ENCODE peak calls at places on chromosomes 7 and 10, in ten cellular contexts. One of them, this sample, is unnamed.
A peak's percentile ranks its signal among the peaks of the same experiment; 100 is the strongest.

GRCh38 chr10:119139464-119140067 is 25.9 kb downstream of the SFXN4 start:
- DNase-seq in right atrium auricular region: no peak
- DNase-seq in fibroblast of pulmonary artery: peak; percentile 35
- DNase-seq in ovary: peak; percentile 42
- DNase-seq in fibroblast of lung: peak; percentile 28
- DNase-seq in upper lobe of left lung: no peak
- DNase-seq in GM12864: no peak
- DNase-seq in cardiac fibroblast: peak; percentile 32
- DNase-seq in IMR-90: peak; percentile 35
- DNase-seq in choroid plexus epithelial cell: peak; percentile 50
- DNase-seq in this sample: no peak

GRCh38 chr7:42693722-42694121 is 218.1 kb downstream of the C7orf25 start:
- DNase-seq in right atrium auricular region: no peak
- DNase-seq in fibroblast of pulmonary artery: no peak
- DNase-seq in ovary: no peak
- DNase-seq in fibroblast of lung: no peak
- DNase-seq in upper lobe of left lung: peak; percentile 6
- DNase-seq in GM12864: no peak
- DNase-seq in cardiac fibroblast: no peak
- DNase-seq in IMR-90: no peak
- DNase-seq in choroid plexus epithelial cell: no peak
- DNase-seq in this sample: no peak

GRCh38 chr7:141354251-141354650 is 197.0 kb upstream of the AGK start:
- DNase-seq in right atrium auricular region: no peak
- DNase-seq in fibroblast of pulmonary artery: peak; percentile 67
- DNase-seq in ovary: no peak
- DNase-seq in fibroblast of lung: peak; percentile 76
- DNase-seq in upper lobe of left lung: no peak
- DNase-seq in GM12864: no peak
- DNase-seq in cardiac fibroblast: peak; percentile 73
- DNase-seq in IMR-90: peak; percentile 8
- DNase-seq in choroid plexus epithelial cell: peak; percentile 72
- DNase-seq in this sample: no peak

GRCh38 chr10:5563991-5564536 is 39.3 kb downstream of the CALML3 start:
- DNase-seq in right atrium auricular region: no peak
- DNase-seq in fibroblast of pulmonary artery: no peak
- DNase-seq in ovary: peak; percentile 10
- DNase-seq in fibroblast of lung: no peak
- DNase-seq in upper lobe of left lung: no peak
- DNase-seq in GM12864: no peak
- DNase-seq in cardiac fibroblast: no peak
- DNase-seq in IMR-90: peak; percentile 61
- DNase-seq in choroid plexus epithelial cell: no peak
- DNase-seq in this sample: no peak

GRCh38 chr7:108094933-108095710 is 35.0 kb downstream of the LAMB4 start:
- DNase-seq in right atrium auricular region: peak; percentile 78
- DNase-seq in fibroblast of pulmonary artery: peak; percentile 96
- DNase-seq in ovary: peak; percentile 46
- DNase-seq in fibroblast of lung: peak; percentile 97
- DNase-seq in upper lobe of left lung: no peak
- DNase-seq in GM12864: no peak
- DNase-seq in cardiac fibroblast: peak; percentile 95
- DNase-seq in IMR-90: peak; percentile 91
- DNase-seq in choroid plexus epithelial cell: peak; percentile 94
- DNase-seq in this sample: no peak

GRCh38 chr7:2051708-2052656 is 180.8 kb downstream of the MAD1L1 start:
- DNase-seq in right atrium auricular region: no peak
- DNase-seq in fibroblast of pulmonary artery: no peak
- DNase-seq in ovary: no peak
- DNase-seq in fibroblast of lung: no peak
- DNase-seq in upper lobe of left lung: no peak
- DNase-seq in GM12864: no peak
- DNase-seq in cardiac fibroblast: no peak
- DNase-seq in IMR-90: no peak
- DNase-seq in choroid plexus epithelial cell: no peak
- DNase-seq in this sample: no peak

GRCh38 chr7:25758559-25758958 is 393.4 kb upstream of the NFE2L3 start:
- DNase-seq in right atrium auricular region: no peak
- DNase-seq in fibroblast of pulmonary artery: no peak
- DNase-seq in ovary: no peak
- DNase-seq in fibroblast of lung: no peak
- DNase-seq in upper lobe of left lung: no peak
- DNase-seq in GM12864: no peak
- DNase-seq in cardiac fibroblast: no peak
- DNase-seq in IMR-90: no peak
- DNase-seq in choroid plexus epithelial cell: no peak
- DNase-seq in this sample: no peak

GRCh38 chr10:130899856-130900255 is 411.7 kb downstream of the TCERG1L start:
- DNase-seq in right atrium auricular region: no peak
- DNase-seq in fibroblast of pulmonary artery: no peak
- DNase-seq in ovary: no peak
- DNase-seq in fibroblast of lung: no peak
- DNase-seq in upper lobe of left lung: no peak
- DNase-seq in GM12864: no peak
- DNase-seq in cardiac fibroblast: no peak
- DNase-seq in IMR-90: no peak
- DNase-seq in choroid plexus epithelial cell: no peak
- DNase-seq in this sample: no peak

GRCh38 chr10:2119316-2119715 is 382.0 kb upstream of the ADARB2 start:
- DNase-seq in right atrium auricular region: no peak
- DNase-seq in fibroblast of pulmonary artery: no peak
- DNase-seq in ovary: no peak
- DNase-seq in fibroblast of lung: no peak
- DNase-seq in upper lobe of left lung: no peak
- DNase-seq in GM12864: no peak
- DNase-seq in cardiac fibroblast: no peak
- DNase-seq in IMR-90: no peak
- DNase-seq in choroid plexus epithelial cell: no peak
- DNase-seq in this sample: no peak

GRCh38 chr7:7183833-7184463 is 1.6 kb downstream of the C1GALT1 start:
- DNase-seq in right atrium auricular region: no peak
- DNase-seq in fibroblast of pulmonary artery: peak; percentile 26
- DNase-seq in ovary: no peak
- DNase-seq in fibroblast of lung: peak; percentile 25
- DNase-seq in upper lobe of left lung: no peak
- DNase-seq in GM12864: no peak
- DNase-seq in cardiac fibroblast: peak; percentile 13
- DNase-seq in IMR-90: no peak
- DNase-seq in choroid plexus epithelial cell: peak; percentile 38
- DNase-seq in this sample: no peak

GRCh38 chr10:6563075-6563474 is 17.0 kb downstream of the PRKCQ start:
- DNase-seq in right atrium auricular region: no peak
- DNase-seq in fibroblast of pulmonary artery: no peak
- DNase-seq in ovary: no peak
- DNase-seq in fibroblast of lung: no peak
- DNase-seq in upper lobe of left lung: no peak
- DNase-seq in GM12864: no peak
- DNase-seq in cardiac fibroblast: no peak
- DNase-seq in IMR-90: no peak
- DNase-seq in choroid plexus epithelial cell: no peak
- DNase-seq in this sample: no peak

GRCh38 chr7:42227931-42228591 is 8.9 kb downstream of the GLI3 start:
- DNase-seq in right atrium auricular region: no peak
- DNase-seq in fibroblast of pulmonary artery: no peak
- DNase-seq in ovary: peak; percentile 43
- DNase-seq in fibroblast of lung: peak; percentile 57
- DNase-seq in upper lobe of left lung: peak; percentile 89
- DNase-seq in GM12864: no peak
- DNase-seq in cardiac fibroblast: peak; percentile 31
- DNase-seq in IMR-90: peak; percentile 46
- DNase-seq in choroid plexus epithelial cell: peak; percentile 57
- DNase-seq in this sample: no peak

GRCh38 chr7:129671276-129671675 is 59.8 kb downstream of the NRF1 start:
- DNase-seq in right atrium auricular region: no peak
- DNase-seq in fibroblast of pulmonary artery: peak; percentile 62
- DNase-seq in ovary: no peak
- DNase-seq in fibroblast of lung: no peak
- DNase-seq in upper lobe of left lung: no peak
- DNase-seq in GM12864: no peak
- DNase-seq in cardiac fibroblast: peak; percentile 68
- DNase-seq in IMR-90: no peak
- DNase-seq in choroid plexus epithelial cell: no peak
- DNase-seq in this sample: no peak

GRCh38 chr7:975702-976473 is 539 bp upstream of the COX19 start:
- DNase-seq in right atrium auricular region: no peak
- DNase-seq in fibroblast of pulmonary artery: no peak
- DNase-seq in ovary: no peak
- DNase-seq in fibroblast of lung: no peak
- DNase-seq in upper lobe of left lung: no peak
- DNase-seq in GM12864: no peak
- DNase-seq in cardiac fibroblast: no peak
- DNase-seq in IMR-90: no peak
- DNase-seq in choroid plexus epithelial cell: no peak
- DNase-seq in this sample: no peak
- TF ChIP-seq CTCF in right atrium auricular region: no peak
- TF ChIP-seq CTCF in fibroblast of pulmonary artery: no peak
- TF ChIP-seq CTCF in ovary: no peak
- TF ChIP-seq CTCF in fibroblast of lung: no peak
- TF ChIP-seq CTCF in upper lobe of left lung: no peak
- TF ChIP-seq CTCF in GM12864: no peak
- TF ChIP-seq CTCF in cardiac fibroblast: no peak
- TF ChIP-seq CTCF in IMR-90: no peak
- TF ChIP-seq CTCF in choroid plexus epithelial cell: no peak
- TF ChIP-seq CTCF in this sample: no peak

GRCh38 chr10:8044908-8045727 is 9.4 kb upstream of the GATA3 start:
- DNase-seq in right atrium auricular region: no peak
- DNase-seq in fibroblast of pulmonary artery: no peak
- DNase-seq in ovary: no peak
- DNase-seq in fibroblast of lung: no peak
- DNase-seq in upper lobe of left lung: peak; percentile 53
- DNase-seq in GM12864: no peak
- DNase-seq in cardiac fibroblast: no peak
- DNase-seq in IMR-90: no peak
- DNase-seq in choroid plexus epithelial cell: no peak
- DNase-seq in this sample: peak; percentile 40
- H3K4me3 ChIP-seq in right atrium auricular region: peak overlapping the region; percentile 28
- H3K4me3 ChIP-seq in fibroblast of pulmonary artery: peak overlapping the region; percentile 43
- H3K4me3 ChIP-seq in ovary: no peak overlapping the region
- H3K4me3 ChIP-seq in fibroblast of lung: no peak overlapping the region
- H3K4me3 ChIP-seq in upper lobe of left lung: no peak overlapping the region
- H3K4me3 ChIP-seq in GM12864: no peak overlapping the region
- H3K4me3 ChIP-seq in cardiac fibroblast: peak overlapping the region; percentile 36
- H3K4me3 ChIP-seq in IMR-90: peak overlapping the region; percentile 21
- H3K4me3 ChIP-seq in choroid plexus epithelial cell: no peak overlapping the region
- H3K4me3 ChIP-seq in this sample: peak overlapping the region; percentile 60

GRCh38 chr10:90780488-90780887 is 77.4 kb downstream of the HTR7 start:
- DNase-seq in right atrium auricular region: no peak
- DNase-seq in fibroblast of pulmonary artery: no peak
- DNase-seq in ovary: no peak
- DNase-seq in fibroblast of lung: no peak
- DNase-seq in upper lobe of left lung: no peak
- DNase-seq in GM12864: no peak
- DNase-seq in cardiac fibroblast: no peak
- DNase-seq in IMR-90: no peak
- DNase-seq in choroid plexus epithelial cell: no peak
- DNase-seq in this sample: no peak
- TF ChIP-seq CTCF in right atrium auricular region: no peak
- TF ChIP-seq CTCF in fibroblast of pulmonary artery: no peak
- TF ChIP-seq CTCF in ovary: no peak
- TF ChIP-seq CTCF in fibroblast of lung: no peak
- TF ChIP-seq CTCF in upper lobe of left lung: no peak
- TF ChIP-seq CTCF in GM12864: no peak
- TF ChIP-seq CTCF in cardiac fibroblast: no peak
- TF ChIP-seq CTCF in IMR-90: no peak
- TF ChIP-seq CTCF in choroid plexus epithelial cell: no peak
- TF ChIP-seq CTCF in this sample: no peak

GRCh38 chr10:68047554-68048327 is 27.3 kb downstream of the HERC4 start:
- DNase-seq in right atrium auricular region: no peak
- DNase-seq in fibroblast of pulmonary artery: peak; percentile 25
- DNase-seq in ovary: no peak
- DNase-seq in fibroblast of lung: no peak
- DNase-seq in upper lobe of left lung: no peak
- DNase-seq in GM12864: no peak
- DNase-seq in cardiac fibroblast: peak; percentile 22
- DNase-seq in IMR-90: no peak
- DNase-seq in choroid plexus epithelial cell: peak; percentile 48
- DNase-seq in this sample: no peak
- H3K4me3 ChIP-seq in right atrium auricular region: no peak overlapping the region
- H3K4me3 ChIP-seq in fibroblast of pulmonary artery: no peak overlapping the region
- H3K4me3 ChIP-seq in ovary: no peak overlapping the region
- H3K4me3 ChIP-seq in fibroblast of lung: no peak overlapping the region
- H3K4me3 ChIP-seq in upper lobe of left lung: no peak overlapping the region
- H3K4me3 ChIP-seq in GM12864: no peak overlapping the region
- H3K4me3 ChIP-seq in cardiac fibroblast: no peak overlapping the region
- H3K4me3 ChIP-seq in IMR-90: no peak overlapping the region
- H3K4me3 ChIP-seq in choroid plexus epithelial cell: no peak overlapping the region
- H3K4me3 ChIP-seq in this sample: no peak overlapping the region

GRCh38 chr7:158102897-158103296 is 484.7 kb downstream of the PTPRN2 start:
- DNase-seq in right atrium auricular region: peak; percentile 43
- DNase-seq in fibroblast of pulmonary artery: no peak
- DNase-seq in ovary: no peak
- DNase-seq in fibroblast of lung: no peak
- DNase-seq in upper lobe of left lung: no peak
- DNase-seq in GM12864: no peak
- DNase-seq in cardiac fibroblast: no peak
- DNase-seq in IMR-90: no peak
- DNase-seq in choroid plexus epithelial cell: no peak
- DNase-seq in this sample: no peak
- TF ChIP-seq CTCF in right atrium auricular region: no peak
- TF ChIP-seq CTCF in fibroblast of pulmonary artery: no peak
- TF ChIP-seq CTCF in ovary: no peak
- TF ChIP-seq CTCF in fibroblast of lung: no peak
- TF ChIP-seq CTCF in upper lobe of left lung: no peak
- TF ChIP-seq CTCF in GM12864: no peak
- TF ChIP-seq CTCF in cardiac fibroblast: no peak
- TF ChIP-seq CTCF in IMR-90: no peak
- TF ChIP-seq CTCF in choroid plexus epithelial cell: no peak
- TF ChIP-seq CTCF in this sample: no peak

DNA sequence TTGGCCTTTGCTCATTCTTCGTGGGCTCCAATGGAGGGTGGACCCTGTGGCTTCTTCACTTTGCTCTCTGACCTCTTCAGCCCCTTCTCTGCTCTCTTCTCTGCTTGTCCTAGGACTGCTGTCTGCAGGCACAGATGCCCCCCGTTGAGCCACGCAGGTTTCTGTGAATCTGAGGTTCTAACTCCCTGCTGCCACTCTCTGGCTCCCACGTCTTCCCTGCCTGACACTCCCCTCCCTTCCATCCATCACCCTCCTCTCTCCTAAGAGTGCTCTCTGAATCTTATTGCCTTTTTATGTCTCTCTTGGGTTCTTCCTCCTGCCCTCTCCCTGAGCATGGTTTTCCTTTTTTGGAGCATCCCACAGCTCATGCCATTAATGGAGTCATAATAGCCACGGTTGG is 499.5 kb upstream of the GALNT17 start:
- DNase-seq in right atrium auricular region: no peak
- DNase-seq in fibroblast of pulmonary artery: no peak
- DNase-seq in ovary: no peak
- DNase-seq in fibroblast of lung: no peak
- DNase-seq in upper lobe of left lung: no peak
- DNase-seq in GM12864: no peak
- DNase-seq in cardiac fibroblast: no peak
- DNase-seq in IMR-90: no peak
- DNase-seq in choroid plexus epithelial cell: no peak
- DNase-seq in this sample: no peak
- H3K4me3 ChIP-seq in right atrium auricular region: no peak overlapping the region
- H3K4me3 ChIP-seq in fibroblast of pulmonary artery: no peak overlapping the region
- H3K4me3 ChIP-seq in ovary: no peak overlapping the region
- H3K4me3 ChIP-seq in fibroblast of lung: no peak overlapping the region
- H3K4me3 ChIP-seq in upper lobe of left lung: no peak overlapping the region
- H3K4me3 ChIP-seq in GM12864: no peak overlapping the region
- H3K4me3 ChIP-seq in cardiac fibroblast: no peak overlapping the region
- H3K4me3 ChIP-seq in IMR-90: no peak overlapping the region
- H3K4me3 ChIP-seq in choroid plexus epithelial cell: no peak overlapping the region
- H3K4me3 ChIP-seq in this sample: no peak overlapping the region

GRCh38 chr7:105581066-105581811 is at the start of gene EFCAB10:
- DNase-seq in right atrium auricular region: peak; percentile 60
- DNase-seq in fibroblast of pulmonary artery: peak; percentile 54
- DNase-seq in ovary: no peak
- DNase-seq in fibroblast of lung: peak; percentile 53
- DNase-seq in upper lobe of left lung: peak; percentile 90
- DNase-seq in GM12864: peak; percentile 13
- DNase-seq in cardiac fibroblast: peak; percentile 49
- DNase-seq in IMR-90: peak; percentile 38
- DNase-seq in choroid plexus epithelial cell: peak; percentile 66
- DNase-seq in this sample: peak; percentile 65
- TF ChIP-seq CTCF in right atrium auricular region: no peak
- TF ChIP-seq CTCF in fibroblast of pulmonary artery: no peak
- TF ChIP-seq CTCF in ovary: no peak
- TF ChIP-seq CTCF in fibroblast of lung: peak; percentile 10
- TF ChIP-seq CTCF in upper lobe of left lung: peak; percentile 23
- TF ChIP-seq CTCF in GM12864: no peak
- TF ChIP-seq CTCF in cardiac fibroblast: no peak
- TF ChIP-seq CTCF in IMR-90: no peak
- TF ChIP-seq CTCF in choroid plexus epithelial cell: peak; percentile 30
- TF ChIP-seq CTCF in this sample: no peak

This sample was measured in GM06990.